ENCODE peak calls at places on chromosomes 11 and 22, in six cellular contexts. K is nephron progenitor cell, M is NCI-H1048, X is NCI-H774, W is HL-60, S is GM23338. T is an unnamed sample.

GRCh38 chr11:74927496-74927895 is 21.4 kb downstream of the XRRA1 start:
- DNase-seq in M (no peak), X (no peak), S (no peak), K (no peak), W (no peak), T (no peak)

GRCh38 chr11:72684236-72684912 is 10.2 kb upstream of the PDE2A start:
- DNase-seq in K (peak; percentile 60), X (no peak), W (peak; percentile 62), S (peak; percentile 73), M (no peak), T (no peak)

GRCh38 chr11:57482782-57483569 is 22.6 kb downstream of the RTN4RL2 start:
- DNase-seq in W (peak; percentile 54), S (peak; percentile 88), M (no peak), K (peak; percentile 88), X (no peak), T (no peak)

GRCh38 chr11:94602430-94603372 is 35.5 kb downstream of the PIWIL4 start:
- DNase-seq in S (peak; percentile 71), K (no peak), W (peak; percentile 63), X (no peak), M (peak; percentile 49), T (no peak)

GRCh38 chr11:59552844-59553243 is 41.5 kb downstream of the OR4D9 start:
- DNase-seq in X (no peak), S (no peak), M (no peak), K (no peak), W (no peak), T (no peak)

GRCh38 chr11:12694182-12694531 is 19.9 kb downstream of the TEAD1 start:
- DNase-seq in K (no peak), S (peak; percentile 37), M (no peak), W (no peak), X (peak; percentile 41), T (no peak)

GRCh38 chr22:16609548-16610261 is 17.1 kb upstream of the CCT8L2 start:
- DNase-seq in S (peak; percentile 14), W (no peak), M (no peak), X (no peak), K (no peak), T (no peak)

GRCh38 chr11:841981-842369 is 354 bp downstream of the POLR2L start:
- DNase-seq in X (no peak), W (no peak), S (no peak), K (no peak), M (no peak), T (no peak)

GRCh38 chr11:113444469-113445122 is 30.6 kb downstream of the DRD2 start:
- DNase-seq in X (no peak), S (no peak), W (no peak), K (no peak), M (no peak), T (no peak)

GRCh38 chr11:11463397-11463796 is 110.3 kb upstream of the CSNK2A3 start:
- DNase-seq in M (no peak), X (no peak), K (peak; percentile 60), S (no peak), W (no peak), T (no peak)

GRCh38 chr11:19187880-19188279 is 13.9 kb downstream of the CSRP3 start:
- DNase-seq in K (peak; percentile 5), M (no peak), X (no peak), W (no peak), S (no peak), T (no peak)

GRCh38 chr22:26461188-26461810 is 22.3 kb downstream of the HPS4 start:
- DNase-seq in M (no peak), X (no peak), W (peak; percentile 25), K (peak; percentile 88), S (peak; percentile 94), T (no peak)

GRCh38 chr11:64833198-64833502 is 11.3 kb downstream of the CDC42BPG start:
- DNase-seq in S (no peak), K (no peak), M (no peak), X (no peak), W (no peak), T (no peak)

T was measured in SK-N-MC.